ENCODE peak calls at places on chromosomes 6 and 20, in seven cellular contexts. L is stimulated activated CD4-positive, alpha-beta T cell treated with anti-CD3 and anti-CD28 coated beads, Interleukin-4, amount 100 ng/mL, for 24 hours; J is fibroblast of villous mesenchyme; K is HFFc6; M is kidney tubule cell; O is endothelial cell; Q is A172. S is an unnamed sample.

GRCh38 chr20:49983848-49984408 is 1.1 kb downstream of the SNAI1 start:
- DNase-seq in L (no peak), J (no peak), K (no peak), M (no peak), O (no peak), Q (no peak), S (no peak)

GRCh38 chr6:42629845-42630244 is 66.0 kb downstream of the UBR2 start:
- DNase-seq in L (no peak), J (no peak), K (no peak), M (no peak), O (no peak), Q (no peak), S (no peak)

GRCh38 chr6:152300517-152300916 is 336.6 kb downstream of the SYNE1 start:
- DNase-seq in L (no peak), J (no peak), K (no peak), M (no peak), O (no peak), Q (no peak), S (no peak)

GRCh38 chr20:37804584-37805566 is 98.1 kb upstream of the VSTM2L start:
- DNase-seq in L (no peak), J (peak), K (no peak), M (no peak), O (no peak), Q (no peak), S (peak)

GRCh38 chr6:85111481-85112001 is 338.3 kb upstream of the NT5E start:
- DNase-seq in L (no peak), J (no peak), K (no peak), M (no peak), O (no peak), Q (no peak), S (no peak)

GRCh38 chr6:166286831-166287271 is 21.3 kb downstream of the PRR18 start:
- DNase-seq in L (no peak), J (no peak), K (no peak), M (peak), O (peak), Q (no peak), S (no peak)

GRCh38 chr6:161809991-161810390 is 536.1 kb upstream of the AGPAT4 start:
- DNase-seq in L (no peak), J (no peak), K (no peak), M (no peak), O (no peak), Q (no peak), S (no peak)

GRCh38 chr6:149435919-149436586 is 36.0 kb downstream of the SUMO4 start:
- DNase-seq in L (no peak), J (no peak), K (no peak), M (no peak), O (no peak), Q (no peak), S (no peak)

GRCh38 chr6:127938701-127939100 is 37.8 kb upstream of the THEMIS start:
- DNase-seq in L (no peak), J (peak), K (peak), M (peak), O (no peak), Q (peak), S (no peak)

GRCh38 chr6:34914358-34914757 is 25.3 kb downstream of the ANKS1A start:
- DNase-seq in L (no peak), J (no peak), K (no peak), M (no peak), O (no peak), Q (no peak), S (no peak)

GRCh38 chr6:9334979-9335378 is 899.6 kb upstream of the SLC35B3 start:
- DNase-seq in L (no peak), J (no peak), K (peak), M (no peak), O (no peak), Q (no peak), S (no peak)

GRCh38 chr6:56840467-56841371 is 114.2 kb upstream of the BEND6 start:
- DNase-seq in L (no peak), J (peak), K (peak), M (peak), O (no peak), Q (peak), S (no peak)

GRCh38 chr6:15621203-15622044 is 41.4 kb downstream of the DTNBP1 start:
- DNase-seq in L (no peak), J (peak), K (no peak), M (peak), O (peak), Q (no peak), S (no peak)

GRCh38 chr20:58652606-58653303 is 1.7 kb downstream of the STX16 start:
- DNase-seq in L (no peak), J (peak), K (no peak), M (no peak), O (no peak), Q (peak), S (no peak)

GRCh38 chr6:6836609-6837406 is 248.3 kb downstream of the LY86 start:
- DNase-seq in L (no peak), J (no peak), K (no peak), M (no peak), O (no peak), Q (no peak), S (no peak)